ENCODE peak calls at places on chromosomes 2 and 18, in nine cellular contexts. One of them, this sample, is unnamed.

GRCh38 chr18:2654828-2655152 is 736 bp upstream of the SMCHD1 start:
- DNase-seq in DMS53: peak
- DNase-seq in posterior cingulate gyrus: no peak
- DNase-seq in MCF 10A: no peak
- DNase-seq in PC-3: no peak
- DNase-seq in activated CD4-positive, CD25-positive, alpha-beta regulatory T cell: no peak
- DNase-seq in kidney: no peak
- DNase-seq in progenitor cell of endocrine pancreas: no peak
- DNase-seq in SHP77 treated with DMSO at 0.1 percent for 48 hours: no peak
- DNase-seq in this sample: no peak

GRCh38 chr2:65464604-65465003 is 32.2 kb upstream of the SPRED2 start:
- DNase-seq in activated CD4-positive, CD25-positive, alpha-beta regulatory T cell: no peak
- DNase-seq in SHP77 treated with DMSO at 0.1 percent for 48 hours: no peak
- DNase-seq in kidney: no peak
- DNase-seq in progenitor cell of endocrine pancreas: no peak
- DNase-seq in PC-3: no peak
- DNase-seq in DMS53: no peak
- DNase-seq in posterior cingulate gyrus: no peak
- DNase-seq in MCF 10A: no peak
- DNase-seq in this sample: no peak

GRCh38 chr2:23127465-23127864 is 257.5 kb upstream of the KLHL29 start:
- DNase-seq in progenitor cell of endocrine pancreas: no peak
- DNase-seq in MCF 10A: no peak
- DNase-seq in kidney: no peak
- DNase-seq in DMS53: no peak
- DNase-seq in posterior cingulate gyrus: no peak
- DNase-seq in SHP77 treated with DMSO at 0.1 percent for 48 hours: no peak
- DNase-seq in PC-3: no peak
- DNase-seq in activated CD4-positive, CD25-positive, alpha-beta regulatory T cell: no peak
- DNase-seq in this sample: no peak

GRCh38 chr2:48135797-48136196 is 229.5 kb upstream of the FBXO11 start:
- DNase-seq in SHP77 treated with DMSO at 0.1 percent for 48 hours: no peak
- DNase-seq in activated CD4-positive, CD25-positive, alpha-beta regulatory T cell: no peak
- DNase-seq in kidney: no peak
- DNase-seq in progenitor cell of endocrine pancreas: no peak
- DNase-seq in DMS53: no peak
- DNase-seq in MCF 10A: no peak
- DNase-seq in posterior cingulate gyrus: no peak
- DNase-seq in PC-3: no peak
- DNase-seq in this sample: no peak

GRCh38 chr2:26637811-26638310 is 3.3 kb downstream of the CIB4 start:
- DNase-seq in MCF 10A: no peak
- DNase-seq in posterior cingulate gyrus: no peak
- DNase-seq in DMS53: no peak
- DNase-seq in progenitor cell of endocrine pancreas: no peak
- DNase-seq in SHP77 treated with DMSO at 0.1 percent for 48 hours: no peak
- DNase-seq in activated CD4-positive, CD25-positive, alpha-beta regulatory T cell: no peak
- DNase-seq in PC-3: no peak
- DNase-seq in kidney: no peak
- DNase-seq in this sample: no peak

GRCh38 chr2:237128026-237128703 is 42.5 kb downstream of the COPS8 start:
- DNase-seq in activated CD4-positive, CD25-positive, alpha-beta regulatory T cell: no peak
- DNase-seq in posterior cingulate gyrus: no peak
- DNase-seq in SHP77 treated with DMSO at 0.1 percent for 48 hours: no peak
- DNase-seq in PC-3: peak
- DNase-seq in DMS53: peak
- DNase-seq in kidney: peak
- DNase-seq in progenitor cell of endocrine pancreas: no peak
- DNase-seq in MCF 10A: peak
- DNase-seq in this sample: no peak

GRCh38 chr2:96325038-96325883 is at the start of gene ITPRIPL1:
- DNase-seq in PC-3: no peak
- DNase-seq in kidney: no peak
- DNase-seq in MCF 10A: no peak
- DNase-seq in SHP77 treated with DMSO at 0.1 percent for 48 hours: no peak
- DNase-seq in DMS53: peak
- DNase-seq in activated CD4-positive, CD25-positive, alpha-beta regulatory T cell: no peak
- DNase-seq in posterior cingulate gyrus: no peak
- DNase-seq in progenitor cell of endocrine pancreas: no peak
- DNase-seq in this sample: peak

GRCh38 chr2:181575024-181575649 is 81.8 kb downstream of the CERKL start:
- DNase-seq in PC-3: no peak
- DNase-seq in kidney: no peak
- DNase-seq in progenitor cell of endocrine pancreas: no peak
- DNase-seq in SHP77 treated with DMSO at 0.1 percent for 48 hours: no peak
- DNase-seq in posterior cingulate gyrus: no peak
- DNase-seq in DMS53: peak
- DNase-seq in activated CD4-positive, CD25-positive, alpha-beta regulatory T cell: no peak
- DNase-seq in MCF 10A: no peak
- DNase-seq in this sample: no peak

GRCh38 chr18:36153203-36153602 is 23.5 kb downstream of the ELP2 start:
- DNase-seq in activated CD4-positive, CD25-positive, alpha-beta regulatory T cell: no peak
- DNase-seq in PC-3: no peak
- DNase-seq in progenitor cell of endocrine pancreas: no peak
- DNase-seq in SHP77 treated with DMSO at 0.1 percent for 48 hours: no peak
- DNase-seq in MCF 10A: no peak
- DNase-seq in kidney: no peak
- DNase-seq in posterior cingulate gyrus: no peak
- DNase-seq in DMS53: no peak
- DNase-seq in this sample: no peak

GRCh38 chr2:28224648-28225471 is 167.8 kb upstream of the FOSL2 start:
- DNase-seq in posterior cingulate gyrus: no peak
- DNase-seq in SHP77 treated with DMSO at 0.1 percent for 48 hours: no peak
- DNase-seq in activated CD4-positive, CD25-positive, alpha-beta regulatory T cell: no peak
- DNase-seq in kidney: no peak
- DNase-seq in MCF 10A: peak
- DNase-seq in progenitor cell of endocrine pancreas: no peak
- DNase-seq in PC-3: peak
- DNase-seq in DMS53: no peak
- DNase-seq in this sample: no peak

GRCh38 chr2:101793277-101793969 is 95.9 kb downstream of the MAP4K4 start:
- DNase-seq in progenitor cell of endocrine pancreas: no peak
- DNase-seq in posterior cingulate gyrus: no peak
- DNase-seq in PC-3: no peak
- DNase-seq in SHP77 treated with DMSO at 0.1 percent for 48 hours: no peak
- DNase-seq in MCF 10A: no peak
- DNase-seq in DMS53: peak
- DNase-seq in activated CD4-positive, CD25-positive, alpha-beta regulatory T cell: no peak
- DNase-seq in kidney: no peak
- DNase-seq in this sample: no peak

GRCh38 chr2:102432386-102432785 is 9.4 kb downstream of the IL18RAP start:
- DNase-seq in kidney: no peak
- DNase-seq in MCF 10A: no peak
- DNase-seq in activated CD4-positive, CD25-positive, alpha-beta regulatory T cell: no peak
- DNase-seq in DMS53: no peak
- DNase-seq in progenitor cell of endocrine pancreas: no peak
- DNase-seq in SHP77 treated with DMSO at 0.1 percent for 48 hours: no peak
- DNase-seq in posterior cingulate gyrus: no peak
- DNase-seq in PC-3: no peak
- DNase-seq in this sample: no peak

This sample was measured in Karpas-422.